ENCODE peak calls at places on chromosomes 3 and 15, in five cellular contexts. R, O, T, X and U are unnamed samples.

GRCh38 chr3:113054552-113054951 is 63.8 kb downstream of the GTPBP8 start:
- DNase-seq in R (no peak), O (no peak), T (no peak), X (no peak), U (no peak)

GRCh38 chr15:32966512-32966911 is 228.0 kb downstream of the FMN1 start:
- DNase-seq in R (no peak), O (no peak), T (no peak), X (no peak), U (no peak)

GRCh38 chr3:145857956-145858355 is 303.0 kb downstream of the PLOD2 start:
- DNase-seq in R (no peak), O (no peak), T (peak), X (peak), U (no peak)

GRCh38 chr3:24237971-24238767 is 256.5 kb downstream of the THRB start:
- DNase-seq in R (peak), O (peak), T (peak), X (peak), U (peak)

GRCh38 chr3:64473476-64473875 is 214.3 kb downstream of the ADAMTS9 start:
- DNase-seq in R (no peak), O (no peak), T (no peak), X (no peak), U (no peak)

GRCh38 chr3:178036745-178037144 is 499.5 kb upstream of the KCNMB2 start:
- DNase-seq in R (no peak), O (no peak), T (no peak), X (no peak), U (no peak)

GRCh38 chr15:56917652-56918045 is 795 bp upstream of the TCF12 start:
- DNase-seq in R (no peak), O (no peak), T (no peak), X (no peak), U (no peak)

GRCh38 chr15:39310633-39311032 is 270.2 kb upstream of the THBS1 start:
- DNase-seq in R (no peak), O (no peak), T (no peak), X (no peak), U (no peak)

GRCh38 chr3:15647629-15648167 is 46.2 kb downstream of the BTD start:
- DNase-seq in R (no peak), O (no peak), T (no peak), X (peak), U (no peak)

GRCh38 chr3:126530171-126531050 is 6.5 kb downstream of the CHST13 start:
- DNase-seq in R (no peak), O (no peak), T (no peak), X (no peak), U (no peak)

GRCh38 chr3:133644768-133645167 is 17.0 kb downstream of the TOPBP1 start:
- DNase-seq in R (no peak), O (no peak), T (peak), X (no peak), U (no peak)

GRCh38 chr15:87871738-87872315 is 384.7 kb downstream of the NTRK3 start:
- DNase-seq in R (no peak), O (no peak), T (no peak), X (no peak), U (no peak)

GRCh38 chr3:127255516-127255915 is 32.3 kb downstream of the PRR20G start:
- DNase-seq in R (no peak), O (no peak), T (no peak), X (no peak), U (no peak)

GRCh38 chr15:67101981-67102929 is 36.9 kb downstream of the SMAD3 start:
- DNase-seq in R (no peak), O (no peak), T (no peak), X (peak), U (no peak)

GRCh38 chr3:122916084-122916483 is 111.5 kb downstream of the SEMA5B start:
- DNase-seq in R (no peak), O (no peak), T (no peak), X (no peak), U (no peak)

GRCh38 chr3:56819016-56819809 is 17.5 kb upstream of the ARHGEF3 start:
- DNase-seq in R (no peak), O (no peak), T (peak), X (no peak), U (no peak)

GRCh38 chr3:12286927-12287726 is 1.7 kb upstream of the PPARG start:
- DNase-seq in R (no peak), O (no peak), T (no peak), X (no peak), U (peak)

GRCh38 chr3:195012100-195012499 is 258.9 kb downstream of the XXYLT1 start:
- DNase-seq in R (no peak), O (no peak), T (no peak), X (no peak), U (no peak)

GRCh38 chr15:56794923-56795329 is 61.6 kb upstream of the ZNF280D start:
- DNase-seq in R (no peak), O (no peak), T (no peak), X (no peak), U (no peak)

GRCh38 chr3:194937751-194938358 is 252.2 kb downstream of the FAM43A start:
- DNase-seq in R (no peak), O (no peak), T (no peak), X (no peak), U (no peak)

GRCh38 chr3:190120161-190121060 is at the start of gene P3H2:
- DNase-seq in R (no peak), O (peak), T (peak), X (no peak), U (peak)

GRCh38 chr3:7759630-7760029 is 742.0 kb upstream of the LMCD1 start:
- DNase-seq in R (no peak), O (no peak), T (no peak), X (no peak), U (no peak)

GRCh38 chr3:152574461-152575079 is 260.4 kb upstream of the P2RY1 start:
- DNase-seq in R (peak), O (peak), T (peak), X (peak), U (peak)

GRCh38 chr3:37770938-37771918 is 90.5 kb upstream of the CTDSPL start:
- DNase-seq in R (no peak), O (no peak), T (no peak), X (no peak), U (peak)

GRCh38 chr3:195185574-195185973 is 85.4 kb downstream of the XXYLT1 start:
- DNase-seq in R (no peak), O (no peak), T (no peak), X (no peak), U (no peak)

GRCh38 chr15:60362318-60363023 is 35.3 kb downstream of the ANXA2 start:
- DNase-seq in R (no peak), O (no peak), T (peak), X (no peak), U (no peak)

GRCh38 chr3:125140817-125141595 is 71.5 kb downstream of the SLC12A8 start:
- DNase-seq in R (no peak), O (no peak), T (no peak), X (no peak), U (peak)

GRCh38 chr15:70852501-70853269 is 1.3 kb downstream of the LARP6 start:
- DNase-seq in R (no peak), O (no peak), T (no peak), X (no peak), U (no peak)

GRCh38 chr3:69770219-69770618 is 31.0 kb downstream of the MITF start:
- DNase-seq in R (no peak), O (no peak), T (no peak), X (no peak), U (no peak)

GRCh38 chr3:7977245-7978103 is 524.1 kb upstream of the LMCD1 start:
- DNase-seq in R (no peak), O (no peak), T (no peak), X (no peak), U (peak)

GRCh38 chr3:24604215-24604614 is 109.6 kb upstream of the THRB start:
- DNase-seq in R (no peak), O (no peak), T (no peak), X (no peak), U (no peak)

GRCh38 chr3:25502233-25502632 is 74.2 kb downstream of the RARB start:
- DNase-seq in R (no peak), O (no peak), T (no peak), X (no peak), U (no peak)

GRCh38 chr3:190666801-190667200 is 152.9 kb downstream of the IL1RAP start:
- DNase-seq in R (no peak), O (no peak), T (no peak), X (no peak), U (no peak)

GRCh38 chr3:42376397-42376798 is 34.0 kb downstream of the LYZL4 start:
- DNase-seq in R (no peak), O (peak), T (no peak), X (no peak), U (no peak)

GRCh38 chr3:17979248-17979647 is 236.8 kb upstream of the TBC1D5 start:
- DNase-seq in R (no peak), O (no peak), T (no peak), X (no peak), U (no peak)

GRCh38 chr15:39784125-39784524 is 1.5 kb upstream of the FSIP1 start:
- DNase-seq in R (no peak), O (no peak), T (no peak), X (no peak), U (no peak)

GRCh38 chr3:39372831-39373230 is 10.3 kb upstream of the SLC25A38 start:
- DNase-seq in R (no peak), O (no peak), T (no peak), X (no peak), U (no peak)

GRCh38 chr15:29612096-29612495 is 210.2 kb downstream of the TJP1 start:
- DNase-seq in R (no peak), O (no peak), T (no peak), X (no peak), U (no peak)

GRCh38 chr15:29611057-29611456 is 211.2 kb downstream of the TJP1 start:
- DNase-seq in R (no peak), O (no peak), T (no peak), X (no peak), U (no peak)

GRCh38 chr15:29613951-29614382 is 208.3 kb downstream of the TJP1 start:
- DNase-seq in R (peak), O (peak), T (peak), X (no peak), U (peak)

GRCh38 chr15:29615791-29616190 is 206.5 kb downstream of the TJP1 start:
- DNase-seq in R (no peak), O (no peak), T (no peak), X (no peak), U (no peak)

GRCh38 chr15:29612701-29613100 is 209.6 kb downstream of the TJP1 start:
- DNase-seq in R (no peak), O (no peak), T (no peak), X (no peak), U (no peak)
- TF ChIP-seq REST in R (no peak), O (no peak), T (no peak), X (no peak), U (no peak)

GRCh38 chr15:28082891-28083688 is 16.0 kb downstream of the OCA2 start:
- DNase-seq in R (no peak), O (no peak), T (peak), X (no peak), U (no peak)

GRCh38 chr15:28084547-28084946 is 14.6 kb downstream of the OCA2 start:
- DNase-seq in R (no peak), O (no peak), T (no peak), X (no peak), U (no peak)

GRCh38 chr15:28085489-28086174 is 13.5 kb downstream of the OCA2 start:
- DNase-seq in R (no peak), O (no peak), T (no peak), X (no peak), U (no peak)

GRCh38 chr15:28081594-28081993 is 17.5 kb downstream of the OCA2 start:
- DNase-seq in R (no peak), O (no peak), T (no peak), X (no peak), U (no peak)

DNA sequence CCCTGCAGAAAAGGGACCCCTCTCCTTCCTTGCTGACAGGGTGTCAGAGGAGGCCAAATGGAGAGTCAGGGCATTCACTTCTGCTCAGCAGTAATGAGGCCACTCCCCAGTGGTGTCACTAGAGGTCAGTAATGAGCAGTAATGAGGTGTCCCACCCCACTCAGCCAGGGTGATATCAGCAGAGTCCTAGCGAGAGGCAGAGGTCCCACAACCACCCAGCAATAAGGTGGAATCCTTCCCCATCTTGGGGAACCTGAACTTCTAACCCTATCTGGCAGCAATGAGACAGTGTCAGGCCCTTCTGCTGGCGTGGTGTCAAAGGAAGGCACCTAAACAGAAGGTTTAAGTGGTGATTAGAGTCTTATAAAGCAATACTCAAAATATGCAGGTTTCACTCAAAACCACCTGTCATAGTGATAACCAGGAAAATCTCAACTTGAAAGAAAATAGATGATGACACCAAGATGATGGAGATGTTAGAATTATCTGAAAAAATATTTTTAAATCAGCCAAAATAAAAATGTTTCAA is 12.9 kb downstream of the OCA2 start:
- DNase-seq in R (peak), O (peak), T (peak), X (peak), U (peak)
- TF ChIP-seq SIN3A in R (no peak), O (no peak), T (no peak), X (no peak), U (no peak)

GRCh38 chr3:67044295-67044694 is 46.2 kb downstream of the KBTBD8 start:
- DNase-seq in R (no peak), O (no peak), T (no peak), X (no peak), U (no peak)
- H3K4me2 ChIP-seq in R (no peak), O (no peak), T (no peak), X (no peak), U (no peak)

GRCh38 chr3:48088056-48088748 is 72.0 kb upstream of the MAP4 start:
- DNase-seq in R (peak), O (no peak), T (no peak), X (no peak), U (peak)
- TF ChIP-seq REST in R (no peak), O (no peak), T (no peak), X (no peak), U (no peak)

DNA sequence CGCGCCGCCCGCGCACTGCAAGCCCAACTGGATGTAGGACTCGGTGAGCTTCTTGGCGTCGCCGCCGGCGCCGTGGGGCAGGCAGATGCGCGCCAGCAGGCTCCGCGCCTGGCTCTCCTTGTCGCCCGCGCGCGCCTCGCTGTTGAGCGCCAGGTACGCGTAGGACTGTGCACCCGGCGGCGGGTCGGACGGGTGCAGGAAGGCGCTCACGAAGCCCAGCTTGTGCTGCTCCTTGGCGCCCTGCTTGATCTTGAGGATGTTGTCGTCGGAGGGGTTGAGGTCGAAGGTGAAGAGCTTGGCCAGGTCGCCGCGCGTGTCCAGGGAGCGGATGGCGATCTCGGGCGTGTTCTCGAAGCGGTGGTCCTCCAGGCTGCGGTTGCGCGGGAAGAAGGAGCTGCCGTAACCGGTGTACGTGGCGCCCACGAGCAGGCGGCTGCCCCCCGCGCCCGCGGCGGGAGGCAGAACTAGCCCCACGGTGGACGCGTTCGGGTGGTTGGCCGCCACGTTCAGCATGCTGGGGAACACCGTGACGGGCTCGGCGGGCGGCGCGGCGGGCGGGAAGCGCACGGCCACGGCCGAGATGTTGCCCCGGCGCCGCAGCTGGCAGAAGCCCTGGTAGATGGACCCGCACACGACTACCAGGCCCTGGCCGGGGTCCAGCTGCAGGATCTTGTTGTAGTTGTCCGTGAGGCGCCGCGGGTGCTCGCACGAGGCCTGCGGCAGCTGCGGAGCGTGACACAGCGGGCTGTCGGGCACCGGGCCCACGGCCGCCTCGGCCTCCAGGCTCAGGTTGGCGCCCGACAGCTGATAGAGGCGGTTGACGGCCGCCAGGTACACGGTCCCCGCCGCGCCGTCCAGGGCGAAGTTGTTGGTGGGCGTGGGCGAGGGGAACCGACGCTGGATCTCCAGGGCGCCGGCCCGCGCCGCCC is 619 bp downstream of the PLXND1 start:
- DNase-seq in R (no peak), O (no peak), T (no peak), X (no peak), U (peak)
- TF ChIP-seq SIN3A in R (no peak), O (no peak), T (peak), X (no peak), U (no peak)